ENCODE peak calls at places on chromosomes 7 and 10, in seven cellular contexts. One of them, this sample, is unnamed.

GRCh38 chr7:48703446-48703845 is 220.9 kb upstream of the CDC14C start:
- DNase-seq in GF-D8: no peak
- DNase-seq in CD8-positive, alpha-beta memory T cell: no peak
- DNase-seq in T47D: no peak
- DNase-seq in astrocyte of the cerebellum: no peak
- DNase-seq in AML-193: no peak
- DNase-seq in AG10803: no peak
- DNase-seq in this sample: no peak

GRCh38 chr10:51272580-51272979 is 198.3 kb downstream of the PRKG1 start:
- DNase-seq in AG10803: peak
- DNase-seq in CD8-positive, alpha-beta memory T cell: no peak
- DNase-seq in AML-193: no peak
- DNase-seq in astrocyte of the cerebellum: no peak
- DNase-seq in T47D: no peak
- DNase-seq in GF-D8: no peak
- DNase-seq in this sample: no peak

GRCh38 chr10:983951-984705 is 4.1 kb upstream of the GTPBP4 start:
- DNase-seq in AG10803: no peak
- DNase-seq in GF-D8: no peak
- DNase-seq in astrocyte of the cerebellum: no peak
- DNase-seq in T47D: no peak
- DNase-seq in CD8-positive, alpha-beta memory T cell: no peak
- DNase-seq in AML-193: no peak
- DNase-seq in this sample: peak

GRCh38 chr10:70575486-70575873 is 27.1 kb downstream of the PRF1 start:
- DNase-seq in T47D: no peak
- DNase-seq in AML-193: no peak
- DNase-seq in GF-D8: peak
- DNase-seq in AG10803: no peak
- DNase-seq in CD8-positive, alpha-beta memory T cell: no peak
- DNase-seq in astrocyte of the cerebellum: no peak
- DNase-seq in this sample: no peak

GRCh38 chr10:127044191-127044590 is 139.0 kb downstream of the DOCK1 start:
- DNase-seq in T47D: peak
- DNase-seq in AG10803: no peak
- DNase-seq in AML-193: no peak
- DNase-seq in GF-D8: no peak
- DNase-seq in astrocyte of the cerebellum: no peak
- DNase-seq in CD8-positive, alpha-beta memory T cell: no peak
- DNase-seq in this sample: no peak

GRCh38 chr7:2510909-2511768 is 8.4 kb upstream of the LFNG start:
- DNase-seq in CD8-positive, alpha-beta memory T cell: peak
- DNase-seq in AML-193: peak
- DNase-seq in astrocyte of the cerebellum: no peak
- DNase-seq in T47D: peak
- DNase-seq in AG10803: no peak
- DNase-seq in GF-D8: peak
- DNase-seq in this sample: no peak

GRCh38 chr7:157603005-157603404 is 266.2 kb downstream of the DNAJB6 start:
- DNase-seq in GF-D8: no peak
- DNase-seq in CD8-positive, alpha-beta memory T cell: no peak
- DNase-seq in AG10803: no peak
- DNase-seq in astrocyte of the cerebellum: no peak
- DNase-seq in AML-193: no peak
- DNase-seq in T47D: no peak
- DNase-seq in this sample: no peak

GRCh38 chr7:154794147-154794780 is 208.7 kb downstream of the PAXIP1 start:
- DNase-seq in astrocyte of the cerebellum: no peak
- DNase-seq in CD8-positive, alpha-beta memory T cell: no peak
- DNase-seq in AG10803: no peak
- DNase-seq in GF-D8: no peak
- DNase-seq in AML-193: no peak
- DNase-seq in T47D: peak
- DNase-seq in this sample: no peak

GRCh38 chr7:128410092-128410665 is 397 bp upstream of the IMPDH1 start:
- DNase-seq in CD8-positive, alpha-beta memory T cell: peak
- DNase-seq in AG10803: peak
- DNase-seq in T47D: peak
- DNase-seq in GF-D8: peak
- DNase-seq in AML-193: peak
- DNase-seq in astrocyte of the cerebellum: peak
- DNase-seq in this sample: peak

GRCh38 chr10:132496360-132497082 is 41.1 kb upstream of the INPP5A start:
- DNase-seq in AG10803: no peak
- DNase-seq in GF-D8: no peak
- DNase-seq in CD8-positive, alpha-beta memory T cell: no peak
- DNase-seq in AML-193: no peak
- DNase-seq in astrocyte of the cerebellum: no peak
- DNase-seq in T47D: no peak
- DNase-seq in this sample: no peak

GRCh38 chr10:112229096-112229495 is 45.5 kb upstream of the GPAM start:
- DNase-seq in GF-D8: no peak
- DNase-seq in astrocyte of the cerebellum: no peak
- DNase-seq in AML-193: no peak
- DNase-seq in CD8-positive, alpha-beta memory T cell: no peak
- DNase-seq in AG10803: peak
- DNase-seq in T47D: no peak
- DNase-seq in this sample: no peak

GRCh38 chr10:101126684-101127628 is 4.1 kb upstream of the TLX1 start:
- DNase-seq in GF-D8: no peak
- DNase-seq in CD8-positive, alpha-beta memory T cell: no peak
- DNase-seq in AG10803: no peak
- DNase-seq in T47D: no peak
- DNase-seq in AML-193: no peak
- DNase-seq in astrocyte of the cerebellum: no peak
- DNase-seq in this sample: no peak

GRCh38 chr10:73910401-73910763 is 550 bp upstream of the PLAU start:
- DNase-seq in GF-D8: peak
- DNase-seq in AG10803: no peak
- DNase-seq in CD8-positive, alpha-beta memory T cell: no peak
- DNase-seq in AML-193: peak
- DNase-seq in astrocyte of the cerebellum: no peak
- DNase-seq in T47D: no peak
- DNase-seq in this sample: no peak

GRCh38 chr7:12884856-12885440 is 197.5 kb downstream of the ARL4A start:
- DNase-seq in AG10803: peak
- DNase-seq in GF-D8: no peak
- DNase-seq in AML-193: no peak
- DNase-seq in CD8-positive, alpha-beta memory T cell: no peak
- DNase-seq in T47D: no peak
- DNase-seq in astrocyte of the cerebellum: no peak
- DNase-seq in this sample: no peak

GRCh38 chr10:31554556-31554955 is 235.5 kb downstream of the ZEB1 start:
- DNase-seq in GF-D8: no peak
- DNase-seq in AG10803: peak
- DNase-seq in T47D: no peak
- DNase-seq in astrocyte of the cerebellum: peak
- DNase-seq in AML-193: no peak
- DNase-seq in CD8-positive, alpha-beta memory T cell: no peak
- DNase-seq in this sample: peak

GRCh38 chr7:22561356-22561755 is 61.4 kb upstream of the STEAP1B start:
- DNase-seq in AML-193: no peak
- DNase-seq in CD8-positive, alpha-beta memory T cell: no peak
- DNase-seq in T47D: peak
- DNase-seq in astrocyte of the cerebellum: peak
- DNase-seq in AG10803: peak
- DNase-seq in GF-D8: no peak
- DNase-seq in this sample: peak

GRCh38 chr7:47226688-47227087 is 355.2 kb downstream of the TNS3 start:
- DNase-seq in AG10803: no peak
- DNase-seq in T47D: no peak
- DNase-seq in astrocyte of the cerebellum: no peak
- DNase-seq in AML-193: no peak
- DNase-seq in GF-D8: no peak
- DNase-seq in CD8-positive, alpha-beta memory T cell: no peak
- DNase-seq in this sample: no peak

GRCh38 chr10:120387326-120387725 is 69.7 kb upstream of the PLPP4 start:
- DNase-seq in T47D: no peak
- DNase-seq in CD8-positive, alpha-beta memory T cell: no peak
- DNase-seq in AML-193: no peak
- DNase-seq in AG10803: peak
- DNase-seq in astrocyte of the cerebellum: peak
- DNase-seq in GF-D8: no peak
- DNase-seq in this sample: no peak

GRCh38 chr7:595621-596010 is 76.0 kb upstream of the PDGFA start:
- DNase-seq in AG10803: no peak
- DNase-seq in CD8-positive, alpha-beta memory T cell: no peak
- DNase-seq in GF-D8: no peak
- DNase-seq in AML-193: no peak
- DNase-seq in astrocyte of the cerebellum: no peak
- DNase-seq in T47D: no peak
- DNase-seq in this sample: no peak

GRCh38 chr10:109823196-109823595 is 100.1 kb downstream of the XPNPEP1 start:
- DNase-seq in CD8-positive, alpha-beta memory T cell: no peak
- DNase-seq in T47D: no peak
- DNase-seq in AML-193: no peak
- DNase-seq in AG10803: no peak
- DNase-seq in astrocyte of the cerebellum: no peak
- DNase-seq in GF-D8: no peak
- DNase-seq in this sample: no peak

GRCh38 chr10:71351628-71352319 is 32.7 kb downstream of the SLC29A3 start:
- DNase-seq in T47D: no peak
- DNase-seq in CD8-positive, alpha-beta memory T cell: no peak
- DNase-seq in astrocyte of the cerebellum: no peak
- DNase-seq in GF-D8: no peak
- DNase-seq in AG10803: no peak
- DNase-seq in AML-193: no peak
- DNase-seq in this sample: no peak

GRCh38 chr10:99395750-99396445 is 34.5 kb downstream of the GOT1 start:
- DNase-seq in astrocyte of the cerebellum: peak
- DNase-seq in GF-D8: no peak
- DNase-seq in T47D: peak
- DNase-seq in AG10803: peak
- DNase-seq in CD8-positive, alpha-beta memory T cell: no peak
- DNase-seq in AML-193: no peak
- DNase-seq in this sample: peak

GRCh38 chr7:40782836-40783235 is 648.0 kb downstream of the SUGCT start:
- DNase-seq in CD8-positive, alpha-beta memory T cell: no peak
- DNase-seq in astrocyte of the cerebellum: no peak
- DNase-seq in T47D: no peak
- DNase-seq in AG10803: peak
- DNase-seq in GF-D8: no peak
- DNase-seq in AML-193: no peak
- DNase-seq in this sample: no peak

GRCh38 chr10:101066890-101067355 is 5.1 kb downstream of the KAZALD1 start:
- DNase-seq in GF-D8: no peak
- DNase-seq in AG10803: no peak
- DNase-seq in AML-193: no peak
- DNase-seq in T47D: peak
- DNase-seq in CD8-positive, alpha-beta memory T cell: no peak
- DNase-seq in astrocyte of the cerebellum: no peak
- DNase-seq in this sample: no peak

GRCh38 chr10:33155720-33156638 is 178.5 kb downstream of the NRP1 start:
- DNase-seq in GF-D8: no peak
- DNase-seq in AG10803: peak
- DNase-seq in CD8-positive, alpha-beta memory T cell: peak
- DNase-seq in astrocyte of the cerebellum: no peak
- DNase-seq in AML-193: peak
- DNase-seq in T47D: peak
- DNase-seq in this sample: peak

GRCh38 chr7:136585954-136586670 is 282.3 kb upstream of the CHRM2 start:
- DNase-seq in astrocyte of the cerebellum: no peak
- DNase-seq in AG10803: no peak
- DNase-seq in AML-193: no peak
- DNase-seq in CD8-positive, alpha-beta memory T cell: no peak
- DNase-seq in T47D: no peak
- DNase-seq in GF-D8: no peak
- DNase-seq in this sample: no peak

GRCh38 chr10:79069325-79070090 is 742 bp downstream of the ZMIZ1 start:
- DNase-seq in CD8-positive, alpha-beta memory T cell: peak
- DNase-seq in AML-193: peak
- DNase-seq in GF-D8: no peak
- DNase-seq in AG10803: peak
- DNase-seq in T47D: no peak
- DNase-seq in astrocyte of the cerebellum: no peak
- DNase-seq in this sample: no peak

This sample was measured in HS-27A.